ENCODE peak calls at places on chromosome 9, in ten cellular contexts. One of them, this sample, is unnamed.

GRCh38 chr9:118563677-118564076 is 805.6 kb downstream of the BRINP1 start:
- DNase-seq in ecto neural progenitor cell: no peak
- DNase-seq in Caki2: no peak
- DNase-seq in NCI-H1930: no peak
- DNase-seq in activated naive CD4-positive, alpha-beta T cell: no peak
- DNase-seq in neural crest cell: no peak
- DNase-seq in heart left ventricle: no peak
- DNase-seq in central memory CD8-positive, alpha-beta T cell: no peak
- DNase-seq in stimulated activated CD4-positive, alpha-beta T cell treated with anti-CD3 and anti-CD28 coated beads, Interleukin-4, amount 100 ng/mL, for 4 hours: no peak
- DNase-seq in NCI-H446 treated with DMSO at 0.1 percent for 48 hours: no peak
- DNase-seq in this sample: no peak

GRCh38 chr9:137027369-137028012 is 546 bp downstream of the ABCA2 start:
- DNase-seq in stimulated activated CD4-positive, alpha-beta T cell treated with anti-CD3 and anti-CD28 coated beads, Interleukin-4, amount 100 ng/mL, for 4 hours: no peak
- DNase-seq in central memory CD8-positive, alpha-beta T cell: no peak
- DNase-seq in ecto neural progenitor cell: peak; percentile 71
- DNase-seq in Caki2: no peak
- DNase-seq in NCI-H446 treated with DMSO at 0.1 percent for 48 hours: no peak
- DNase-seq in heart left ventricle: no peak
- DNase-seq in activated naive CD4-positive, alpha-beta T cell: no peak
- DNase-seq in NCI-H1930: no peak
- DNase-seq in neural crest cell: peak; percentile 28
- DNase-seq in this sample: no peak

GRCh38 chr9:95082401-95083084 is 235.0 kb downstream of the FANCC start:
- DNase-seq in heart left ventricle: no peak
- DNase-seq in ecto neural progenitor cell: no peak
- DNase-seq in stimulated activated CD4-positive, alpha-beta T cell treated with anti-CD3 and anti-CD28 coated beads, Interleukin-4, amount 100 ng/mL, for 4 hours: no peak
- DNase-seq in NCI-H446 treated with DMSO at 0.1 percent for 48 hours: no peak
- DNase-seq in central memory CD8-positive, alpha-beta T cell: no peak
- DNase-seq in activated naive CD4-positive, alpha-beta T cell: no peak
- DNase-seq in NCI-H1930: no peak
- DNase-seq in Caki2: no peak
- DNase-seq in neural crest cell: no peak
- DNase-seq in this sample: no peak

GRCh38 chr9:81028504-81028903 is 660.8 kb downstream of the TLE1 start:
- DNase-seq in Caki2: peak; percentile 87
- DNase-seq in stimulated activated CD4-positive, alpha-beta T cell treated with anti-CD3 and anti-CD28 coated beads, Interleukin-4, amount 100 ng/mL, for 4 hours: no peak
- DNase-seq in central memory CD8-positive, alpha-beta T cell: no peak
- DNase-seq in NCI-H1930: no peak
- DNase-seq in NCI-H446 treated with DMSO at 0.1 percent for 48 hours: no peak
- DNase-seq in neural crest cell: no peak
- DNase-seq in heart left ventricle: no peak
- DNase-seq in ecto neural progenitor cell: no peak
- DNase-seq in activated naive CD4-positive, alpha-beta T cell: no peak
- DNase-seq in this sample: no peak

GRCh38 chr9:89351584-89351983 is 33.3 kb downstream of the SECISBP2 start:
- DNase-seq in neural crest cell: no peak
- DNase-seq in central memory CD8-positive, alpha-beta T cell: no peak
- DNase-seq in heart left ventricle: no peak
- DNase-seq in ecto neural progenitor cell: no peak
- DNase-seq in stimulated activated CD4-positive, alpha-beta T cell treated with anti-CD3 and anti-CD28 coated beads, Interleukin-4, amount 100 ng/mL, for 4 hours: no peak
- DNase-seq in Caki2: no peak
- DNase-seq in activated naive CD4-positive, alpha-beta T cell: no peak
- DNase-seq in NCI-H446 treated with DMSO at 0.1 percent for 48 hours: no peak
- DNase-seq in NCI-H1930: no peak
- DNase-seq in this sample: no peak

GRCh38 chr9:120532475-120532874 is 47.5 kb downstream of the CDK5RAP2 start:
- DNase-seq in ecto neural progenitor cell: no peak
- DNase-seq in NCI-H1930: no peak
- DNase-seq in neural crest cell: no peak
- DNase-seq in central memory CD8-positive, alpha-beta T cell: no peak
- DNase-seq in activated naive CD4-positive, alpha-beta T cell: no peak
- DNase-seq in Caki2: peak; percentile 53
- DNase-seq in stimulated activated CD4-positive, alpha-beta T cell treated with anti-CD3 and anti-CD28 coated beads, Interleukin-4, amount 100 ng/mL, for 4 hours: no peak
- DNase-seq in heart left ventricle: no peak
- DNase-seq in NCI-H446 treated with DMSO at 0.1 percent for 48 hours: no peak
- DNase-seq in this sample: no peak

GRCh38 chr9:94687451-94687850 is 39.0 kb upstream of the AOPEP start:
- DNase-seq in ecto neural progenitor cell: no peak
- DNase-seq in heart left ventricle: no peak
- DNase-seq in NCI-H446 treated with DMSO at 0.1 percent for 48 hours: no peak
- DNase-seq in NCI-H1930: no peak
- DNase-seq in central memory CD8-positive, alpha-beta T cell: no peak
- DNase-seq in neural crest cell: no peak
- DNase-seq in Caki2: no peak
- DNase-seq in activated naive CD4-positive, alpha-beta T cell: no peak
- DNase-seq in stimulated activated CD4-positive, alpha-beta T cell treated with anti-CD3 and anti-CD28 coated beads, Interleukin-4, amount 100 ng/mL, for 4 hours: no peak
- DNase-seq in this sample: no peak

GRCh38 chr9:35163413-35163812 is 1.6 kb downstream of the UNC13B start:
- DNase-seq in Caki2: no peak
- DNase-seq in neural crest cell: no peak
- DNase-seq in NCI-H446 treated with DMSO at 0.1 percent for 48 hours: no peak
- DNase-seq in activated naive CD4-positive, alpha-beta T cell: no peak
- DNase-seq in central memory CD8-positive, alpha-beta T cell: no peak
- DNase-seq in stimulated activated CD4-positive, alpha-beta T cell treated with anti-CD3 and anti-CD28 coated beads, Interleukin-4, amount 100 ng/mL, for 4 hours: no peak
- DNase-seq in heart left ventricle: no peak
- DNase-seq in NCI-H1930: no peak
- DNase-seq in ecto neural progenitor cell: no peak
- DNase-seq in this sample: no peak

GRCh38 chr9:123338710-123339665 is 17.0 kb upstream of the CRB2 start:
- DNase-seq in stimulated activated CD4-positive, alpha-beta T cell treated with anti-CD3 and anti-CD28 coated beads, Interleukin-4, amount 100 ng/mL, for 4 hours: peak; percentile 60
- DNase-seq in NCI-H446 treated with DMSO at 0.1 percent for 48 hours: no peak
- DNase-seq in heart left ventricle: peak; percentile 31
- DNase-seq in Caki2: no peak
- DNase-seq in NCI-H1930: no peak
- DNase-seq in activated naive CD4-positive, alpha-beta T cell: no peak
- DNase-seq in central memory CD8-positive, alpha-beta T cell: peak; percentile 17
- DNase-seq in neural crest cell: no peak
- DNase-seq in ecto neural progenitor cell: no peak
- DNase-seq in this sample: no peak

GRCh38 chr9:128116104-128117083 is 11.1 kb downstream of the PTGES2 start:
- DNase-seq in stimulated activated CD4-positive, alpha-beta T cell treated with anti-CD3 and anti-CD28 coated beads, Interleukin-4, amount 100 ng/mL, for 4 hours: no peak
- DNase-seq in activated naive CD4-positive, alpha-beta T cell: no peak
- DNase-seq in NCI-H446 treated with DMSO at 0.1 percent for 48 hours: no peak
- DNase-seq in NCI-H1930: no peak
- DNase-seq in central memory CD8-positive, alpha-beta T cell: no peak
- DNase-seq in ecto neural progenitor cell: no peak
- DNase-seq in neural crest cell: no peak
- DNase-seq in Caki2: no peak
- DNase-seq in heart left ventricle: no peak
- DNase-seq in this sample: no peak

GRCh38 chr9:6931913-6932312 is 174.1 kb downstream of the KDM4C start:
- DNase-seq in ecto neural progenitor cell: no peak
- DNase-seq in NCI-H446 treated with DMSO at 0.1 percent for 48 hours: no peak
- DNase-seq in central memory CD8-positive, alpha-beta T cell: no peak
- DNase-seq in neural crest cell: no peak
- DNase-seq in NCI-H1930: no peak
- DNase-seq in heart left ventricle: peak; percentile 47
- DNase-seq in activated naive CD4-positive, alpha-beta T cell: no peak
- DNase-seq in stimulated activated CD4-positive, alpha-beta T cell treated with anti-CD3 and anti-CD28 coated beads, Interleukin-4, amount 100 ng/mL, for 4 hours: peak; percentile 31
- DNase-seq in Caki2: peak; percentile 24
- DNase-seq in this sample: peak; percentile 66

GRCh38 chr9:68678430-68678829 is 26.6 kb upstream of the PIP5K1B start:
- DNase-seq in ecto neural progenitor cell: peak; percentile 56
- DNase-seq in NCI-H1930: no peak
- DNase-seq in NCI-H446 treated with DMSO at 0.1 percent for 48 hours: no peak
- DNase-seq in Caki2: no peak
- DNase-seq in central memory CD8-positive, alpha-beta T cell: no peak
- DNase-seq in activated naive CD4-positive, alpha-beta T cell: no peak
- DNase-seq in neural crest cell: peak; percentile 23
- DNase-seq in stimulated activated CD4-positive, alpha-beta T cell treated with anti-CD3 and anti-CD28 coated beads, Interleukin-4, amount 100 ng/mL, for 4 hours: no peak
- DNase-seq in heart left ventricle: peak; percentile 14
- DNase-seq in this sample: no peak

GRCh38 chr9:7358876-7359275 is 440.7 kb downstream of the DMAC1 start:
- DNase-seq in Caki2: no peak
- DNase-seq in heart left ventricle: no peak
- DNase-seq in central memory CD8-positive, alpha-beta T cell: no peak
- DNase-seq in stimulated activated CD4-positive, alpha-beta T cell treated with anti-CD3 and anti-CD28 coated beads, Interleukin-4, amount 100 ng/mL, for 4 hours: no peak
- DNase-seq in ecto neural progenitor cell: no peak
- DNase-seq in NCI-H1930: no peak
- DNase-seq in neural crest cell: no peak
- DNase-seq in activated naive CD4-positive, alpha-beta T cell: no peak
- DNase-seq in NCI-H446 treated with DMSO at 0.1 percent for 48 hours: no peak
- DNase-seq in this sample: no peak

GRCh38 chr9:81022177-81022576 is 667.2 kb downstream of the TLE1 start:
- DNase-seq in neural crest cell: no peak
- DNase-seq in ecto neural progenitor cell: no peak
- DNase-seq in NCI-H446 treated with DMSO at 0.1 percent for 48 hours: no peak
- DNase-seq in heart left ventricle: no peak
- DNase-seq in activated naive CD4-positive, alpha-beta T cell: no peak
- DNase-seq in NCI-H1930: no peak
- DNase-seq in Caki2: no peak
- DNase-seq in stimulated activated CD4-positive, alpha-beta T cell treated with anti-CD3 and anti-CD28 coated beads, Interleukin-4, amount 100 ng/mL, for 4 hours: no peak
- DNase-seq in central memory CD8-positive, alpha-beta T cell: no peak
- DNase-seq in this sample: no peak

GRCh38 chr9:75023846-75024245 is 4.2 kb downstream of the CARNMT1 start:
- DNase-seq in Caki2: no peak
- DNase-seq in stimulated activated CD4-positive, alpha-beta T cell treated with anti-CD3 and anti-CD28 coated beads, Interleukin-4, amount 100 ng/mL, for 4 hours: no peak
- DNase-seq in NCI-H446 treated with DMSO at 0.1 percent for 48 hours: no peak
- DNase-seq in heart left ventricle: no peak
- DNase-seq in NCI-H1930: no peak
- DNase-seq in ecto neural progenitor cell: no peak
- DNase-seq in activated naive CD4-positive, alpha-beta T cell: no peak
- DNase-seq in central memory CD8-positive, alpha-beta T cell: no peak
- DNase-seq in neural crest cell: no peak
- DNase-seq in this sample: no peak

GRCh38 chr9:79273311-79273710 is 298.5 kb upstream of the TLE4 start:
- DNase-seq in stimulated activated CD4-positive, alpha-beta T cell treated with anti-CD3 and anti-CD28 coated beads, Interleukin-4, amount 100 ng/mL, for 4 hours: no peak
- DNase-seq in ecto neural progenitor cell: no peak
- DNase-seq in NCI-H1930: no peak
- DNase-seq in Caki2: no peak
- DNase-seq in NCI-H446 treated with DMSO at 0.1 percent for 48 hours: no peak
- DNase-seq in neural crest cell: no peak
- DNase-seq in heart left ventricle: no peak
- DNase-seq in activated naive CD4-positive, alpha-beta T cell: no peak
- DNase-seq in central memory CD8-positive, alpha-beta T cell: no peak
- DNase-seq in this sample: no peak

GRCh38 chr9:124941689-124942561 is 1.0 kb upstream of the GOLGA1 start:
- DNase-seq in neural crest cell: peak; percentile 40
- DNase-seq in NCI-H446 treated with DMSO at 0.1 percent for 48 hours: no peak
- DNase-seq in ecto neural progenitor cell: peak; percentile 61
- DNase-seq in stimulated activated CD4-positive, alpha-beta T cell treated with anti-CD3 and anti-CD28 coated beads, Interleukin-4, amount 100 ng/mL, for 4 hours: peak; percentile 49
- DNase-seq in Caki2: no peak
- DNase-seq in central memory CD8-positive, alpha-beta T cell: peak; percentile 37
- DNase-seq in NCI-H1930: no peak
- DNase-seq in heart left ventricle: peak; percentile 46
- DNase-seq in activated naive CD4-positive, alpha-beta T cell: peak; percentile 7
- DNase-seq in this sample: peak; percentile 69

GRCh38 chr9:90141723-90142122 is 500.9 kb downstream of the DIRAS2 start:
- DNase-seq in neural crest cell: no peak
- DNase-seq in NCI-H446 treated with DMSO at 0.1 percent for 48 hours: peak; percentile 4
- DNase-seq in central memory CD8-positive, alpha-beta T cell: no peak
- DNase-seq in Caki2: no peak
- DNase-seq in heart left ventricle: no peak
- DNase-seq in activated naive CD4-positive, alpha-beta T cell: no peak
- DNase-seq in ecto neural progenitor cell: no peak
- DNase-seq in NCI-H1930: peak; percentile 14
- DNase-seq in stimulated activated CD4-positive, alpha-beta T cell treated with anti-CD3 and anti-CD28 coated beads, Interleukin-4, amount 100 ng/mL, for 4 hours: no peak
- DNase-seq in this sample: no peak

GRCh38 chr9:698276-698675 is 143.2 kb upstream of the DMRT1 start:
- DNase-seq in NCI-H446 treated with DMSO at 0.1 percent for 48 hours: no peak
- DNase-seq in activated naive CD4-positive, alpha-beta T cell: no peak
- DNase-seq in stimulated activated CD4-positive, alpha-beta T cell treated with anti-CD3 and anti-CD28 coated beads, Interleukin-4, amount 100 ng/mL, for 4 hours: no peak
- DNase-seq in central memory CD8-positive, alpha-beta T cell: no peak
- DNase-seq in neural crest cell: no peak
- DNase-seq in Caki2: no peak
- DNase-seq in NCI-H1930: no peak
- DNase-seq in heart left ventricle: no peak
- DNase-seq in ecto neural progenitor cell: no peak
- DNase-seq in this sample: no peak

GRCh38 chr9:86859056-86859455 is 88.2 kb downstream of the GAS1 start:
- DNase-seq in NCI-H446 treated with DMSO at 0.1 percent for 48 hours: no peak
- DNase-seq in neural crest cell: no peak
- DNase-seq in heart left ventricle: no peak
- DNase-seq in central memory CD8-positive, alpha-beta T cell: no peak
- DNase-seq in stimulated activated CD4-positive, alpha-beta T cell treated with anti-CD3 and anti-CD28 coated beads, Interleukin-4, amount 100 ng/mL, for 4 hours: no peak
- DNase-seq in NCI-H1930: no peak
- DNase-seq in Caki2: no peak
- DNase-seq in ecto neural progenitor cell: no peak
- DNase-seq in activated naive CD4-positive, alpha-beta T cell: no peak
- DNase-seq in this sample: no peak

GRCh38 chr9:85425153-85425611 is 316.6 kb downstream of the AGTPBP1 start:
- DNase-seq in Caki2: peak; percentile 60
- DNase-seq in ecto neural progenitor cell: peak; percentile 84
- DNase-seq in NCI-H1930: peak; percentile 20
- DNase-seq in heart left ventricle: peak; percentile 39
- DNase-seq in neural crest cell: peak; percentile 83
- DNase-seq in stimulated activated CD4-positive, alpha-beta T cell treated with anti-CD3 and anti-CD28 coated beads, Interleukin-4, amount 100 ng/mL, for 4 hours: no peak
- DNase-seq in central memory CD8-positive, alpha-beta T cell: peak; percentile 14
- DNase-seq in NCI-H446 treated with DMSO at 0.1 percent for 48 hours: no peak
- DNase-seq in activated naive CD4-positive, alpha-beta T cell: no peak
- DNase-seq in this sample: no peak

GRCh38 chr9:110291921-110292575 is 35.7 kb upstream of the TXN start:
- DNase-seq in central memory CD8-positive, alpha-beta T cell: no peak
- DNase-seq in stimulated activated CD4-positive, alpha-beta T cell treated with anti-CD3 and anti-CD28 coated beads, Interleukin-4, amount 100 ng/mL, for 4 hours: no peak
- DNase-seq in neural crest cell: no peak
- DNase-seq in Caki2: no peak
- DNase-seq in heart left ventricle: no peak
- DNase-seq in activated naive CD4-positive, alpha-beta T cell: no peak
- DNase-seq in NCI-H1930: no peak
- DNase-seq in NCI-H446 treated with DMSO at 0.1 percent for 48 hours: no peak
- DNase-seq in ecto neural progenitor cell: no peak
- DNase-seq in this sample: no peak

GRCh38 chr9:125538092-125538473 is 168.9 kb downstream of the MAPKAP1 start:
- DNase-seq in central memory CD8-positive, alpha-beta T cell: no peak
- DNase-seq in activated naive CD4-positive, alpha-beta T cell: no peak
- DNase-seq in NCI-H1930: no peak
- DNase-seq in heart left ventricle: no peak
- DNase-seq in NCI-H446 treated with DMSO at 0.1 percent for 48 hours: peak; percentile 36
- DNase-seq in stimulated activated CD4-positive, alpha-beta T cell treated with anti-CD3 and anti-CD28 coated beads, Interleukin-4, amount 100 ng/mL, for 4 hours: no peak
- DNase-seq in Caki2: peak; percentile 92
- DNase-seq in neural crest cell: no peak
- DNase-seq in ecto neural progenitor cell: no peak
- DNase-seq in this sample: no peak

GRCh38 chr9:16704489-16705111 is 165.9 kb downstream of the BNC2 start:
- DNase-seq in NCI-H1930: no peak
- DNase-seq in neural crest cell: peak; percentile 6
- DNase-seq in activated naive CD4-positive, alpha-beta T cell: no peak
- DNase-seq in Caki2: no peak
- DNase-seq in NCI-H446 treated with DMSO at 0.1 percent for 48 hours: no peak
- DNase-seq in stimulated activated CD4-positive, alpha-beta T cell treated with anti-CD3 and anti-CD28 coated beads, Interleukin-4, amount 100 ng/mL, for 4 hours: no peak
- DNase-seq in central memory CD8-positive, alpha-beta T cell: no peak
- DNase-seq in ecto neural progenitor cell: peak; percentile 61
- DNase-seq in heart left ventricle: peak; percentile 50
- DNase-seq in this sample: peak; percentile 79

GRCh38 chr9:70411930-70412677 is 2.4 kb downstream of the KLF9 start:
- DNase-seq in stimulated activated CD4-positive, alpha-beta T cell treated with anti-CD3 and anti-CD28 coated beads, Interleukin-4, amount 100 ng/mL, for 4 hours: peak; percentile 67
- DNase-seq in ecto neural progenitor cell: no peak
- DNase-seq in heart left ventricle: peak; percentile 85
- DNase-seq in Caki2: peak; percentile 74
- DNase-seq in central memory CD8-positive, alpha-beta T cell: no peak
- DNase-seq in NCI-H446 treated with DMSO at 0.1 percent for 48 hours: no peak
- DNase-seq in NCI-H1930: no peak
- DNase-seq in activated naive CD4-positive, alpha-beta T cell: peak; percentile 44
- DNase-seq in neural crest cell: no peak
- DNase-seq in this sample: peak; percentile 83

GRCh38 chr9:111961011-111961410 is 64.4 kb downstream of the UGCG start:
- DNase-seq in neural crest cell: no peak
- DNase-seq in stimulated activated CD4-positive, alpha-beta T cell treated with anti-CD3 and anti-CD28 coated beads, Interleukin-4, amount 100 ng/mL, for 4 hours: no peak
- DNase-seq in NCI-H446 treated with DMSO at 0.1 percent for 48 hours: no peak
- DNase-seq in activated naive CD4-positive, alpha-beta T cell: no peak
- DNase-seq in NCI-H1930: no peak
- DNase-seq in central memory CD8-positive, alpha-beta T cell: no peak
- DNase-seq in heart left ventricle: no peak
- DNase-seq in ecto neural progenitor cell: no peak
- DNase-seq in Caki2: peak; percentile 93
- DNase-seq in this sample: no peak

GRCh38 chr9:94568250-94568889 is 13.5 kb downstream of the PCAT7 start:
- DNase-seq in neural crest cell: no peak
- DNase-seq in central memory CD8-positive, alpha-beta T cell: no peak
- DNase-seq in activated naive CD4-positive, alpha-beta T cell: no peak
- DNase-seq in Caki2: no peak
- DNase-seq in NCI-H446 treated with DMSO at 0.1 percent for 48 hours: no peak
- DNase-seq in ecto neural progenitor cell: no peak
- DNase-seq in NCI-H1930: no peak
- DNase-seq in heart left ventricle: no peak
- DNase-seq in stimulated activated CD4-positive, alpha-beta T cell treated with anti-CD3 and anti-CD28 coated beads, Interleukin-4, amount 100 ng/mL, for 4 hours: no peak
- DNase-seq in this sample: no peak

GRCh38 chr9:25964239-25964638 is 286.0 kb upstream of the TUSC1 start:
- DNase-seq in NCI-H1930: peak; percentile 21
- DNase-seq in activated naive CD4-positive, alpha-beta T cell: no peak
- DNase-seq in neural crest cell: peak; percentile 14
- DNase-seq in central memory CD8-positive, alpha-beta T cell: no peak
- DNase-seq in heart left ventricle: no peak
- DNase-seq in ecto neural progenitor cell: no peak
- DNase-seq in NCI-H446 treated with DMSO at 0.1 percent for 48 hours: peak; percentile 65
- DNase-seq in stimulated activated CD4-positive, alpha-beta T cell treated with anti-CD3 and anti-CD28 coated beads, Interleukin-4, amount 100 ng/mL, for 4 hours: no peak
- DNase-seq in Caki2: peak; percentile 66
- DNase-seq in this sample: no peak

This sample was measured in right atrium auricular region.